ENCODE peak calls at places on chromosomes 12 and 14, in eight cellular contexts. I is astrocyte of the spinal cord, A is activated B cell treated with CpG ODN at 0.5 μM for 24 hours, M is mucosa of descending colon, V is right atrium auricular region, T is choroid plexus epithelial cell, X is heart left ventricle, W is A549. P is an unnamed sample.

GRCh38 chr12:58860788-58861240 is 59.5 kb downstream of the LRIG3 start:
- DNase-seq in I (no peak), A (no peak), M (no peak), V (no peak), T (no peak), X (no peak), W (no peak), P (no peak)

GRCh38 chr12:121543786-121544185 is 37.0 kb downstream of the KDM2B start:
- DNase-seq in I (no peak), A (no peak), M (no peak), V (no peak), T (no peak), X (no peak), W (no peak), P (no peak)

GRCh38 chr12:52347016-52347415 is 20.3 kb downstream of the KRT85 start:
- DNase-seq in I (no peak), A (no peak), M (no peak), V (no peak), T (no peak), X (no peak), W (no peak), P (no peak)

GRCh38 chr14:89320381-89321000 is 96.5 kb downstream of the FOXN3 start:
- DNase-seq in I (peak), A (no peak), M (no peak), V (no peak), T (peak), X (no peak), W (no peak), P (no peak)

GRCh38 chr12:72543777-72544467 is 271.8 kb downstream of the TRHDE start:
- DNase-seq in I (no peak), A (no peak), M (no peak), V (no peak), T (no peak), X (no peak), W (no peak), P (no peak)

GRCh38 chr14:41505491-41505890 is 101.2 kb upstream of the LRFN5 start:
- DNase-seq in I (no peak), A (no peak), M (no peak), V (no peak), T (peak), X (no peak), W (no peak), P (no peak)

GRCh38 chr14:69842671-69843407 is 36.4 kb upstream of the SMOC1 start:
- DNase-seq in I (no peak), A (no peak), M (no peak), V (no peak), T (no peak), X (no peak), W (no peak), P (no peak)

GRCh38 chr14:104304451-104305351 is 166.3 kb downstream of the KIF26A start:
- DNase-seq in I (no peak), A (no peak), M (peak), V (peak), T (no peak), X (peak), W (no peak), P (no peak)

GRCh38 chr14:75647650-75648049 is 13.0 kb downstream of the ERG28 start:
- DNase-seq in I (peak), A (no peak), M (no peak), V (no peak), T (peak), X (no peak), W (no peak), P (no peak)

GRCh38 chr14:63277784-63278183 is 41.0 kb downstream of the GPHB5 start:
- DNase-seq in I (no peak), A (no peak), M (no peak), V (no peak), T (no peak), X (no peak), W (no peak), P (no peak)

GRCh38 chr12:12327802-12328201 is 22.2 kb downstream of the MANSC1 start:
- DNase-seq in I (peak), A (no peak), M (no peak), V (no peak), T (peak), X (no peak), W (peak), P (no peak)

GRCh38 chr14:22898302-22898894 is 15.4 kb downstream of the REM2 start:
- DNase-seq in I (peak), A (no peak), M (no peak), V (no peak), T (peak), X (no peak), W (no peak), P (no peak)

GRCh38 chr14:75831971-75832370 is 149.8 kb downstream of the TGFB3 start:
- DNase-seq in I (peak), A (no peak), M (no peak), V (no peak), T (peak), X (no peak), W (no peak), P (no peak)

GRCh38 chr12:45281994-45282393 is 66.1 kb downstream of the ANO6 start:
- DNase-seq in I (no peak), A (no peak), M (no peak), V (no peak), T (no peak), X (no peak), W (no peak), P (no peak)

GRCh38 chr12:45282411-45282810 is 66.5 kb downstream of the ANO6 start:
- DNase-seq in I (no peak), A (no peak), M (peak), V (no peak), T (no peak), X (no peak), W (no peak), P (no peak)

GRCh38 chr12:45285717-45286116 is 69.8 kb downstream of the ANO6 start:
- DNase-seq in I (no peak), A (no peak), M (no peak), V (no peak), T (no peak), X (no peak), W (no peak), P (no peak)

GRCh38 chr12:45286621-45287020 is 70.7 kb downstream of the ANO6 start:
- DNase-seq in I (no peak), A (no peak), M (no peak), V (no peak), T (no peak), X (no peak), W (no peak), P (no peak)

GRCh38 chr12:45284096-45284901 is 68.4 kb downstream of the ANO6 start:
- DNase-seq in I (peak), A (no peak), M (no peak), V (no peak), T (peak), X (no peak), W (no peak), P (no peak)
- TF ChIP-seq CTCF in I (peak), A (no peak), M (no peak), V (no peak), T (peak), X (no peak), W (no peak), P (no peak)

GRCh38 chr12:118560733-118561132 is 184.4 kb downstream of the SUDS3 start:
- DNase-seq in I (no peak), A (no peak), M (no peak), V (no peak), T (no peak), X (no peak), W (no peak), P (no peak)
- TF ChIP-seq CTCF in I (no peak), A (no peak), M (no peak), V (no peak), T (no peak), X (no peak), W (no peak), P (no peak)

DNA sequence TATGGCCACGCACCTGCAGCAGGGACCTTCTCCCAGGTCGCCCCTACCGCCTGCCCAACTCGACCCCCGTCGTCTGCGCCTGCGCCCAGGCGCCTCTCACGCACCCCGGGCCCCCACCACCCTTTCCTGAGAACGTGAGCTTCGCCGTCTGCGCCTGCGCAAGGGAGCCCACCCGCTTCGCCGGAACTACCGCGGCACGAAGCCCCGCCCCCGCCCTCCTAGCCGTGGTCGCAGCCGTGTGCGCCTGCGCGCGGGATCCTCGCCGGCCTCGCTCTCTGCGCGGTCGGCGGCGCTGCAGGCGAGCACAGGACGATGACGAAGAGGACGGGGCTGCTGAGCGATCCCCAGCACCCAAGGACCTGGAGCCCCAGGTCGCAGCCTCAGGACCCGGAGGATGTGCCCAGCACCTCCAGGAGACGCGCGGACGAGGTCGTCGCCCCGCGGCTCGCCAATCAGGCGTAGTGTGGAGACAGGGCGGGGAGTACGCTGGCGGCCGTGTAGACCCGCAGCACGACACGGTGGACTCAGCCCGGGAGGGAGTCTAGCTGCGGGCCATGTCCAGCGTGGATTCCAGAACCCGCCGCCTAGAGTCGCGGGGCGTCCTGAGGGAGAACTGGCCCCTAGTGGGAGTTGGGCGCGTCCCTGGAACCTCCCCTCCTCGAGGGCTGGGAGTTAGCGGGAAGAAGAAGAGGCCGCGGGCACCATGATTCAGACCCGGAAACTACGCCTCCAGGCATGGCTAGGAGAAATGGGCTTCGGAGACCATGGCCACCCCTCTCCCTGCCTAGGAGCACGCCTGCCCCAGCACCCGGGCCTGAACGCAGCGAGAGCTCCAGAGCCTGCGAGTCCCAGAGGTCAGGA is 1120.8 kb upstream of the TMEM132C start:
- DNase-seq in I (peak), A (no peak), M (peak), V (no peak), T (peak), X (peak), W (peak), P (no peak)
- TF ChIP-seq CTCF in I (no peak), A (no peak), M (no peak), V (no peak), T (no peak), X (no peak), W (no peak), P (no peak)

DNA sequence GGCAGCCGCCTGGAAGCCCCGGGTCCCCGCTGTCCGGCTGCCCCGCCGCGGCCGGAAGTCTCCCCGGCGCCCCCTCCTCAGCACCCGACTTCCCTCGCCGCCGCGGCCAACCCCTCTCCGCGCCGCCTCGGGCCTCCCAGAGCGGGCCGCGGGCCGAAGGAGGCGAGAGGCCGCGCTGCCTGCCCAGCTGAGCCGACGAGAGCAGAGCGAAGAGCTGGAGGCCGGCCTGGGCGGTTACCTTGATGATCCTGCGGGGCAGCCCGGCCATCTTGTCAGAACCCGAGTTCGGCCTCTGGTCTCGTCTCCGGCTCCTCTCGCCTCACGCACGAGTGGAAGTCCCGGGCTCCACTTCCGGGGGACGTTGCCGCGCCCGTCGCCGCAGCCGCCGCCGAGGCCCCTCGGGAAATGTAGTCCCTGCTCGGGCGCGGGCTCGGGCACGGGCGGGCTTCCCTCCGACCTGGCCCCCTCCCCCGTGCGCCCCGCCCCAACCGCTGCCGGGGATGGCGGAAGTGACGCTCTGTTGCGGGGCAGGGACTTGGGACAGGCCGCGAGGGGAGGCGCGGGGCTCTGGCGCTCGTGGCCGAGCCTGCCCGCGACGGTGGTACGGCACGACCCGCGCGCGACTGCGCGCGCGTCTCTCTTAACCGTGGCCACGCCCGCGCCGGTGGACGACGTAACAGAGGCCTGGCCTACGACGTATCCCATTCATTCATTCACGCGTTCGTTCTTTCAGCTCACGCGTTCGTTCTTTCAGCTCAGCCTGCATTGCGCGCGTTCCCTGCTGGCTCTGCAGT is at the start of gene UBE2N:
- DNase-seq in I (peak), A (peak), M (peak), V (peak), T (peak), X (peak), W (peak), P (peak)
- TF ChIP-seq CTCF in I (no peak), A (no peak), M (no peak), V (no peak), T (no peak), X (no peak), W (no peak), P (no peak)

DNA sequence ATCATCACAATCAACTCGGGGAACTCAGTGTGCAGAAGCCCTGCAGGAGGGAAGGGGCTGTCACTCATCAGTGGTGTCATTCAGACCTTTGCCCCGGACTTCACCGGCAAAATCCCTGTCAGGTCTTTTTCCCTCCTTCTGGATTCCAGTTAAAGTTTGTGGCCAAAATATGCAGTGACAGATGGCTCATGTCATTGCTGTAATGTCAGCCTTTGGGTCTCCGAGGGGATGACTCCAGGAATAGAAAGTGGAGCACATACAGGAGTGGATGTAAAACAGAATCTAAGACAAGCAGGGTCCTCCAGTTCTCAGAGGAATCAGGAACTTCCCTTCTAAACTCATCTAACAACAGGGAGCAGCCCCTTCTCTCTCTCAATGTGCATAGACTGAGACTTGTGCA is 130.3 kb upstream of the RASSF8 start:
- DNase-seq in I (no peak), A (no peak), M (no peak), V (no peak), T (no peak), X (no peak), W (no peak), P (no peak)
- TF ChIP-seq CTCF in I (no peak), A (no peak), M (no peak), V (no peak), T (no peak), X (no peak), W (no peak), P (no peak)

GRCh38 chr14:78697341-78697740 is 527.2 kb downstream of the NRXN3 start:
- DNase-seq in I (peak), A (no peak), M (no peak), V (no peak), T (peak), X (no peak), W (peak), P (no peak)
- TF ChIP-seq CTCF in I (peak), A (no peak), M (peak), V (no peak), T (peak), X (peak), W (peak), P (no peak)

DNA sequence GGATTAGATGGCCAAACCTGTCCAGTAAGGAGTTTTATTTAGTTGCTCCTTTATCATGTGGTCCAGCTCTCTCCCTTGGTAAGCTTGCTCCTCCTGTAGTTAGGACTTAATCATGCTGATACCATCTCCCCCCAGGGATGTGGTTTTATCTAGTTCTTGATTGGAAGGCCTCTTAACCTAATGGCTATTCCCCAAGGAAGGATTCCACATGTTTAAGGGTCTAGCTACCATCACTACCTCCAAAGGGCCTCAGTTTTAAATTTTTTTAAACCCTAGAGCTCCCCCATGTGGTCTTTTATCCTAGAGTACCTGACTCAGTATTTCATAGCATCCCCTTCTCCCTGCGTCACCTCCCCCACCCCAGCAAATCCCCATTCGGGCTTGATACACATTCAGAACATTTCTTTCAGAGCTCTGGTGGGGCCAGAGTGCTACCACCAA is 22.5 kb downstream of the MAP3K12 start:
- DNase-seq in I (no peak), A (no peak), M (no peak), V (no peak), T (no peak), X (no peak), W (no peak), P (no peak)
- TF ChIP-seq CTCF in I (peak), A (no peak), M (no peak), V (no peak), T (peak), X (peak), W (peak), P (no peak)

P was measured in coronary artery.